ENCODE peak calls at places on chromosomes 13 and 19, in five cellular contexts. N is cerebellum, Z is NCI-H1417, H is GM04504, T is NCI-H1930. M is an unnamed sample.

GRCh38 chr19:2782357-2782935 is 627 bp downstream of the SGTA start:
- DNase-seq in N (no peak), Z (no peak), H (no peak), T (no peak), M (no peak)

GRCh38 chr13:100848304-100848703 is 173.7 kb upstream of the TMTC4 start:
- DNase-seq in N (no peak), Z (no peak), H (no peak), T (no peak), M (no peak)

GRCh38 chr13:41345921-41346589 is 35.0 kb downstream of the NAA16 start:
- DNase-seq in N (no peak), Z (no peak), H (no peak), T (no peak), M (no peak)

GRCh38 chr19:3893509-3894179 is 13.2 kb downstream of the ATCAY start:
- DNase-seq in N (no peak), Z (peak), H (no peak), T (no peak), M (no peak)

GRCh38 chr13:113669871-113670341 is 2.9 kb downstream of the GRK1 start:
- DNase-seq in N (no peak), Z (no peak), H (no peak), T (no peak), M (no peak)

GRCh38 chr19:5458420-5458819 is 3.2 kb downstream of the ZNRF4 start:
- DNase-seq in N (no peak), Z (no peak), H (no peak), T (no peak), M (no peak)

GRCh38 chr13:32001769-32002168 is 29.8 kb upstream of the FRY start:
- DNase-seq in N (no peak), Z (no peak), H (no peak), T (no peak), M (no peak)

GRCh38 chr13:109968876-109969577 is 182.6 kb upstream of the IRS2 start:
- DNase-seq in N (no peak), Z (no peak), H (no peak), T (no peak), M (no peak)

GRCh38 chr13:70183041-70183440 is 74.8 kb upstream of the KLHL1 start:
- DNase-seq in N (no peak), Z (no peak), H (no peak), T (no peak), M (no peak)

GRCh38 chr13:99687728-99688397 is 186.6 kb downstream of the TM9SF2 start:
- DNase-seq in N (no peak), Z (no peak), H (no peak), T (no peak), M (peak)

GRCh38 chr13:35475131-35475959 is 1.1 kb downstream of the MAB21L1 start:
- DNase-seq in N (no peak), Z (peak), H (no peak), T (no peak), M (peak)

GRCh38 chr13:111954681-111955411 is 112.1 kb upstream of the SOX1 start:
- DNase-seq in N (no peak), Z (peak), H (no peak), T (no peak), M (no peak)